ENCODE peak calls at places on chromosomes 4 and X, in four cellular contexts. One of them, this sample, is unnamed.

GRCh38 chrX:30283456-30284200 is 25.6 kb downstream of the NR0B1 start:
- DNase-seq in Peyer's patch: no peak
- DNase-seq in NCI-H1694 treated with DMSO at 0.1 percent for 48 hours: no peak
- DNase-seq in stimulated activated CD4-positive, alpha-beta T cell treated with anti-CD3 and anti-CD28 coated beads, Interleukin-1b, Interleukin-23, amount 100 ng/mL, for 24 hours: no peak
- DNase-seq in this sample: no peak

GRCh38 chr4:55754754-55755350 is 64.7 kb upstream of the EXOC1L start:
- DNase-seq in NCI-H1694 treated with DMSO at 0.1 percent for 48 hours: no peak
- DNase-seq in Peyer's patch: no peak
- DNase-seq in stimulated activated CD4-positive, alpha-beta T cell treated with anti-CD3 and anti-CD28 coated beads, Interleukin-1b, Interleukin-23, amount 100 ng/mL, for 24 hours: no peak
- DNase-seq in this sample: no peak

GRCh38 chr4:29927895-29928294 is 792.3 kb upstream of the PCDH7 start:
- DNase-seq in NCI-H1694 treated with DMSO at 0.1 percent for 48 hours: no peak
- DNase-seq in stimulated activated CD4-positive, alpha-beta T cell treated with anti-CD3 and anti-CD28 coated beads, Interleukin-1b, Interleukin-23, amount 100 ng/mL, for 24 hours: no peak
- DNase-seq in Peyer's patch: no peak
- DNase-seq in this sample: no peak

GRCh38 chr4:72391281-72391680 is 177.7 kb downstream of the ADAMTS3 start:
- DNase-seq in NCI-H1694 treated with DMSO at 0.1 percent for 48 hours: no peak
- DNase-seq in Peyer's patch: no peak
- DNase-seq in stimulated activated CD4-positive, alpha-beta T cell treated with anti-CD3 and anti-CD28 coated beads, Interleukin-1b, Interleukin-23, amount 100 ng/mL, for 24 hours: no peak
- DNase-seq in this sample: no peak

GRCh38 chr4:522438-522837 is 23.4 kb downstream of the PIGG start:
- DNase-seq in NCI-H1694 treated with DMSO at 0.1 percent for 48 hours: no peak
- DNase-seq in stimulated activated CD4-positive, alpha-beta T cell treated with anti-CD3 and anti-CD28 coated beads, Interleukin-1b, Interleukin-23, amount 100 ng/mL, for 24 hours: no peak
- DNase-seq in Peyer's patch: no peak
- DNase-seq in this sample: no peak

GRCh38 chr4:52865305-52865704 is 3.2 kb downstream of the RASL11B start:
- DNase-seq in NCI-H1694 treated with DMSO at 0.1 percent for 48 hours: no peak
- DNase-seq in stimulated activated CD4-positive, alpha-beta T cell treated with anti-CD3 and anti-CD28 coated beads, Interleukin-1b, Interleukin-23, amount 100 ng/mL, for 24 hours: no peak
- DNase-seq in Peyer's patch: no peak
- DNase-seq in this sample: no peak

GRCh38 chr4:183110244-183110643 is 11.2 kb downstream of the WWC2 start:
- DNase-seq in NCI-H1694 treated with DMSO at 0.1 percent for 48 hours: no peak
- DNase-seq in Peyer's patch: no peak
- DNase-seq in stimulated activated CD4-positive, alpha-beta T cell treated with anti-CD3 and anti-CD28 coated beads, Interleukin-1b, Interleukin-23, amount 100 ng/mL, for 24 hours: no peak
- DNase-seq in this sample: no peak

GRCh38 chr4:67198757-67199156 is 346.5 kb downstream of the CENPC start:
- DNase-seq in stimulated activated CD4-positive, alpha-beta T cell treated with anti-CD3 and anti-CD28 coated beads, Interleukin-1b, Interleukin-23, amount 100 ng/mL, for 24 hours: no peak
- DNase-seq in NCI-H1694 treated with DMSO at 0.1 percent for 48 hours: peak; percentile 58
- DNase-seq in Peyer's patch: no peak
- DNase-seq in this sample: peak; percentile 72

GRCh38 chrX:19687395-19687794 is 172.1 kb upstream of the MAP3K15 start:
- DNase-seq in stimulated activated CD4-positive, alpha-beta T cell treated with anti-CD3 and anti-CD28 coated beads, Interleukin-1b, Interleukin-23, amount 100 ng/mL, for 24 hours: no peak
- DNase-seq in NCI-H1694 treated with DMSO at 0.1 percent for 48 hours: no peak
- DNase-seq in Peyer's patch: no peak
- DNase-seq in this sample: no peak

GRCh38 chr4:81688085-81688484 is 216.4 kb upstream of the RASGEF1B start:
- DNase-seq in stimulated activated CD4-positive, alpha-beta T cell treated with anti-CD3 and anti-CD28 coated beads, Interleukin-1b, Interleukin-23, amount 100 ng/mL, for 24 hours: no peak
- DNase-seq in NCI-H1694 treated with DMSO at 0.1 percent for 48 hours: peak; percentile 25
- DNase-seq in Peyer's patch: no peak
- DNase-seq in this sample: peak; percentile 44

GRCh38 chrX:33339219-33339618 is 127.9 kb upstream of the DMD start:
- DNase-seq in NCI-H1694 treated with DMSO at 0.1 percent for 48 hours: peak; percentile 36
- DNase-seq in stimulated activated CD4-positive, alpha-beta T cell treated with anti-CD3 and anti-CD28 coated beads, Interleukin-1b, Interleukin-23, amount 100 ng/mL, for 24 hours: no peak
- DNase-seq in Peyer's patch: no peak
- DNase-seq in this sample: peak; percentile 9

GRCh38 chrX:32480019-32480418 is 731.3 kb downstream of the DMD start:
- DNase-seq in Peyer's patch: no peak
- DNase-seq in stimulated activated CD4-positive, alpha-beta T cell treated with anti-CD3 and anti-CD28 coated beads, Interleukin-1b, Interleukin-23, amount 100 ng/mL, for 24 hours: no peak
- DNase-seq in NCI-H1694 treated with DMSO at 0.1 percent for 48 hours: no peak
- DNase-seq in this sample: no peak

GRCh38 chr4:3713817-3714641 is 52.2 kb upstream of the ADRA2C start:
- DNase-seq in NCI-H1694 treated with DMSO at 0.1 percent for 48 hours: no peak
- DNase-seq in stimulated activated CD4-positive, alpha-beta T cell treated with anti-CD3 and anti-CD28 coated beads, Interleukin-1b, Interleukin-23, amount 100 ng/mL, for 24 hours: no peak
- DNase-seq in Peyer's patch: no peak
- DNase-seq in this sample: no peak

GRCh38 chr4:41611881-41612871 is 74.2 kb downstream of the LIMCH1 start:
- DNase-seq in NCI-H1694 treated with DMSO at 0.1 percent for 48 hours: no peak
- DNase-seq in Peyer's patch: no peak
- DNase-seq in stimulated activated CD4-positive, alpha-beta T cell treated with anti-CD3 and anti-CD28 coated beads, Interleukin-1b, Interleukin-23, amount 100 ng/mL, for 24 hours: no peak
- DNase-seq in this sample: peak; percentile 82

GRCh38 chr4:169219440-169219839 is 51.3 kb downstream of the SH3RF1 start:
- DNase-seq in NCI-H1694 treated with DMSO at 0.1 percent for 48 hours: no peak
- DNase-seq in stimulated activated CD4-positive, alpha-beta T cell treated with anti-CD3 and anti-CD28 coated beads, Interleukin-1b, Interleukin-23, amount 100 ng/mL, for 24 hours: no peak
- DNase-seq in Peyer's patch: no peak
- DNase-seq in this sample: no peak

GRCh38 chrX:18951032-18951431 is 32.9 kb downstream of the PHKA2 start:
- DNase-seq in Peyer's patch: no peak
- DNase-seq in stimulated activated CD4-positive, alpha-beta T cell treated with anti-CD3 and anti-CD28 coated beads, Interleukin-1b, Interleukin-23, amount 100 ng/mL, for 24 hours: no peak
- DNase-seq in NCI-H1694 treated with DMSO at 0.1 percent for 48 hours: no peak
- DNase-seq in this sample: no peak

GRCh38 chr4:13917010-13917409 is 289.5 kb upstream of the BOD1L1 start:
- DNase-seq in Peyer's patch: no peak
- DNase-seq in stimulated activated CD4-positive, alpha-beta T cell treated with anti-CD3 and anti-CD28 coated beads, Interleukin-1b, Interleukin-23, amount 100 ng/mL, for 24 hours: no peak
- DNase-seq in NCI-H1694 treated with DMSO at 0.1 percent for 48 hours: no peak
- DNase-seq in this sample: no peak

GRCh38 chr4:170079981-170080380 is 9.8 kb downstream of the AADAT start:
- DNase-seq in Peyer's patch: no peak
- DNase-seq in NCI-H1694 treated with DMSO at 0.1 percent for 48 hours: no peak
- DNase-seq in stimulated activated CD4-positive, alpha-beta T cell treated with anti-CD3 and anti-CD28 coated beads, Interleukin-1b, Interleukin-23, amount 100 ng/mL, for 24 hours: no peak
- DNase-seq in this sample: no peak

GRCh38 chr4:185108185-185108584 is 34.9 kb upstream of the SLC25A4 start:
- DNase-seq in NCI-H1694 treated with DMSO at 0.1 percent for 48 hours: no peak
- DNase-seq in Peyer's patch: no peak
- DNase-seq in stimulated activated CD4-positive, alpha-beta T cell treated with anti-CD3 and anti-CD28 coated beads, Interleukin-1b, Interleukin-23, amount 100 ng/mL, for 24 hours: no peak
- DNase-seq in this sample: peak; percentile 47

This sample was measured in left kidney.